ENCODE peak calls at places on chromosomes 7 and 10, in four cellular contexts. T is epithelial cell of esophagus, Y is kidney glomerular epithelial cell, E is left ventricle myocardium inferior. U is an unnamed sample.

GRCh38 chr7:142894886-142895593 is 9.5 kb upstream of the TRPV6 start:
- DNase-seq in T (no peak), Y (no peak), E (no peak), U (no peak)

GRCh38 chr10:44008270-44008916 is 359.7 kb upstream of the ZNF32 start:
- DNase-seq in T (no peak), Y (peak; percentile 82), E (no peak), U (peak; percentile 95)

GRCh38 chr10:42960491-42961155 is 116.2 kb upstream of the RET start:
- DNase-seq in T (peak; percentile 47), Y (no peak), E (peak; percentile 33), U (peak; percentile 67)

GRCh38 chr10:131996508-131997365 is 15.0 kb upstream of the BNIP3 start:
- DNase-seq in T (no peak), Y (no peak), E (peak; percentile 63), U (no peak)

GRCh38 chr10:50963063-50963462 is 77.6 kb upstream of the A1CF start:
- DNase-seq in T (no peak), Y (no peak), E (no peak), U (no peak)

GRCh38 chr10:132248455-132249231 is 59.1 kb downstream of the STK32C start:
- DNase-seq in T (no peak), Y (no peak), E (no peak), U (no peak)

GRCh38 chr7:132536646-132537395 is 39.4 kb downstream of the PLXNA4 start:
- DNase-seq in T (no peak), Y (no peak), E (no peak), U (peak; percentile 74)

GRCh38 chr10:44195120-44196007 is 189.5 kb downstream of the CXCL12 start:
- DNase-seq in T (no peak), Y (peak; percentile 81), E (peak; percentile 46), U (peak; percentile 96)

GRCh38 chr10:119713744-119714483 is 11.9 kb upstream of the INPP5F start:
- DNase-seq in T (no peak), Y (no peak), E (no peak), U (no peak)

GRCh38 chr10:70756710-70757360 is 28.3 kb downstream of the TBATA start:
- DNase-seq in T (no peak), Y (peak; percentile 63), E (no peak), U (peak; percentile 8)

GRCh38 chr10:30171601-30172000 is 112.2 kb upstream of the JCAD start:
- DNase-seq in T (no peak), Y (no peak), E (no peak), U (no peak)

GRCh38 chr7:1755783-1756626 is 85.9 kb downstream of the ELFN1 start:
- DNase-seq in T (no peak), Y (no peak), E (no peak), U (no peak)

GRCh38 chr10:25682203-25682950 is 251.7 kb upstream of the MYO3A start:
- DNase-seq in T (peak; percentile 18), Y (no peak), E (no peak), U (peak; percentile 11)

GRCh38 chr7:2644514-2645273 is 12.9 kb downstream of the TTYH3 start:
- DNase-seq in T (no peak), Y (no peak), E (no peak), U (no peak)

GRCh38 chr10:76285012-76285411 is 853.6 kb downstream of the LRMDA start:
- DNase-seq in T (peak; percentile 79), Y (peak; percentile 68), E (no peak), U (peak; percentile 80)

GRCh38 chr7:68147621-68148238 is 1151.1 kb downstream of the TYW1 start:
- DNase-seq in T (no peak), Y (no peak), E (no peak), U (no peak)

GRCh38 chr10:21524526-21525366 is 736 bp downstream of the SKIDA1 start:
- DNase-seq in T (peak; percentile 52), Y (peak; percentile 68), E (no peak), U (peak; percentile 31)

GRCh38 chr7:139619367-139619657 is 95.8 kb downstream of the CLEC2L start:
- DNase-seq in T (peak; percentile 27), Y (peak; percentile 10), E (no peak), U (peak; percentile 53)

GRCh38 chr7:147245274-147245673 is 1128.7 kb downstream of the CNTNAP2 start:
- DNase-seq in T (peak; percentile 51), Y (peak; percentile 2), E (no peak), U (peak; percentile 3)

GRCh38 chr7:33108591-33108930 is 643 bp downstream of the RP9 start:
- DNase-seq in T (peak; percentile 14), Y (peak; percentile 9), E (no peak), U (no peak)

GRCh38 chr10:92758594-92758993 is 68.8 kb downstream of the HHEX start:
- DNase-seq in T (no peak), Y (no peak), E (no peak), U (no peak)

GRCh38 chr10:11330383-11331020 is 280.9 kb downstream of the USP6NL start:
- DNase-seq in T (no peak), Y (no peak), E (no peak), U (peak; percentile 8)

GRCh38 chr10:99929360-99929759 is 80.4 kb downstream of the DNMBP start:
- DNase-seq in T (no peak), Y (no peak), E (no peak), U (no peak)

GRCh38 chr7:98621573-98622482 is 4.7 kb downstream of the NPTX2 start:
- DNase-seq in T (no peak), Y (no peak), E (no peak), U (no peak)

GRCh38 chr7:134071355-134072331 is 55.5 kb upstream of the LRGUK start:
- DNase-seq in T (no peak), Y (no peak), E (no peak), U (no peak)

GRCh38 chr7:116616555-116617059 is 55.4 kb upstream of the MET start:
- DNase-seq in T (peak; percentile 52), Y (peak; percentile 40), E (no peak), U (peak; percentile 61)

GRCh38 chr7:150357277-150357676 is 11.3 kb upstream of the REPIN1 start:
- DNase-seq in T (no peak), Y (no peak), E (no peak), U (no peak)

GRCh38 chr7:153840861-153841260 is 211.3 kb upstream of the DPP6 start:
- DNase-seq in T (no peak), Y (no peak), E (no peak), U (no peak)

U was measured in M059J.